ENCODE peak calls at places on chromosomes 13 and 19, in eight cellular contexts. A is pons; X is ascending aorta; S is EL; C is osteocyte; N is HTR-8/SVneo; Y is aorta; O is stimulated activated CD8-positive, alpha-beta memory T cell treated with anti-CD3 and anti-CD28 coated beads, Interleukin-4, amount 100 ng/mL, for 1 hour. H is an unnamed sample.

GRCh38 chr19:32691952-32692726 is 518 bp downstream of the NUDT19 start:
- DNase-seq in Y (peak; percentile 86), O (no peak), S (peak; percentile 62), N (no peak), X (peak; percentile 81), A (no peak), C (no peak), H (peak; percentile 84)

GRCh38 chr19:15991602-15992001 is 42.8 kb downstream of the OR10H4 start:
- DNase-seq in O (no peak), N (no peak), S (no peak), X (no peak), A (no peak), Y (no peak), C (no peak), H (no peak)

GRCh38 chr13:49097374-49097773 is 121.7 kb downstream of the FNDC3A start:
- DNase-seq in N (no peak), A (no peak), S (peak; percentile 72), Y (no peak), O (no peak), X (no peak), C (no peak), H (peak; percentile 13)

GRCh38 chr13:99559560-99559959 is 58.3 kb downstream of the TM9SF2 start:
- DNase-seq in A (no peak), S (no peak), O (no peak), N (no peak), X (no peak), Y (no peak), C (no peak), H (no peak)

GRCh38 chr13:101307181-101307701 is 109.1 kb downstream of the NALCN start:
- DNase-seq in A (no peak), Y (peak; percentile 53), O (no peak), X (peak; percentile 74), S (peak; percentile 74), C (no peak), N (no peak), H (peak; percentile 74)

GRCh38 chr19:54952591-54953344 is 5.4 kb upstream of the NLRP7 start:
- DNase-seq in A (no peak), X (no peak), N (no peak), S (no peak), C (no peak), O (no peak), Y (no peak), H (no peak)

GRCh38 chr19:1261863-1262686 is 7.1 kb upstream of the CIRBP start:
- DNase-seq in A (peak; percentile 41), X (peak; percentile 94), C (no peak), Y (peak; percentile 88), S (peak; percentile 49), N (no peak), O (no peak), H (no peak)

GRCh38 chr13:49635599-49636433 is 7.5 kb downstream of the ARL11 start:
- DNase-seq in Y (no peak), N (no peak), S (peak; percentile 43), X (no peak), A (peak; percentile 59), C (no peak), O (peak; percentile 8), H (no peak)

GRCh38 chr19:40630571-40631160 is 29.5 kb downstream of the LTBP4 start:
- DNase-seq in Y (no peak), S (no peak), N (no peak), X (no peak), A (no peak), O (no peak), C (no peak), H (no peak)

GRCh38 chr19:48918801-48919247 is 14.7 kb upstream of the DHDH start:
- DNase-seq in Y (no peak), A (no peak), S (peak; percentile 34), O (no peak), N (peak; percentile 36), C (no peak), X (no peak), H (peak; percentile 49)

GRCh38 chr19:51246153-51246552 is 4.7 kb upstream of the SIGLECL1 start:
- DNase-seq in O (no peak), A (no peak), C (no peak), S (no peak), N (no peak), Y (no peak), X (no peak), H (no peak)

GRCh38 chr19:56995298-56995697 is 124.5 kb upstream of the USP29 start:
- DNase-seq in X (no peak), A (no peak), S (no peak), Y (no peak), C (no peak), O (no peak), N (no peak), H (no peak)

GRCh38 chr13:94020833-94021232 is 458.6 kb downstream of the DCT start:
- DNase-seq in X (no peak), Y (no peak), C (no peak), S (peak; percentile 35), O (no peak), N (no peak), A (no peak), H (no peak)

GRCh38 chr19:14375582-14376291 is 5.5 kb upstream of the ADGRE5 start:
- DNase-seq in X (peak; percentile 88), S (no peak), C (no peak), A (no peak), O (no peak), Y (peak; percentile 69), N (no peak), H (peak; percentile 51)

GRCh38 chr13:27794075-27794691 is 1.9 kb downstream of the GSX1 start:
- DNase-seq in C (no peak), Y (no peak), O (no peak), X (no peak), S (no peak), A (no peak), N (no peak), H (no peak)

GRCh38 chr13:35478384-35479222 is 2.1 kb upstream of the MAB21L1 start:
- DNase-seq in S (peak; percentile 64), O (no peak), C (no peak), A (no peak), N (no peak), X (no peak), Y (no peak), H (no peak)

GRCh38 chr19:1851581-1852293 is 3.5 kb upstream of the REXO1 start:
- DNase-seq in A (no peak), X (no peak), S (no peak), Y (no peak), N (no peak), C (no peak), O (no peak), H (no peak)

GRCh38 chr19:45976180-45976579 is 2.5 kb upstream of the NOVA2 start:
- DNase-seq in N (no peak), X (no peak), A (peak; percentile 0), S (no peak), C (no peak), Y (no peak), O (no peak), H (no peak)

GRCh38 chr13:92488249-92488845 is 738.3 kb upstream of the GPC6 start:
- DNase-seq in N (no peak), C (no peak), O (no peak), S (no peak), Y (no peak), X (no peak), A (no peak), H (no peak)

GRCh38 chr13:33388254-33388998 is 102.9 kb upstream of the STARD13 start:
- DNase-seq in O (no peak), Y (no peak), S (no peak), C (no peak), X (no peak), N (no peak), A (no peak), H (peak; percentile 27)

GRCh38 chr19:49956113-49956491 is 4.9 kb downstream of the SIGLEC11 start:
- DNase-seq in Y (no peak), X (no peak), A (no peak), N (no peak), C (no peak), O (no peak), S (no peak), H (no peak)

GRCh38 chr13:72113070-72113469 is 246.1 kb upstream of the DACH1 start:
- DNase-seq in X (no peak), Y (no peak), A (no peak), N (no peak), O (no peak), C (no peak), S (no peak), H (no peak)